ENCODE peak calls at places on chromosomes 13 and 19, in five cellular contexts. S is HepG2, E is A549, R is K562, O is GM12878. P is an unnamed sample. For H3K4me1, the result is how much of the 10 kb centered on the place peaks cover.

GRCh38 chr13:81395368-81395767 is 1054.4 kb upstream of the SPRY2 start:
- DNase-seq in S (no peak), E (no peak), R (peak), O (no peak), P (no peak)

GRCh38 chr13:28387740-28388501 is 107.0 kb downstream of the FLT1 start:
- DNase-seq in R (no peak), O (no peak), S (no peak), E (no peak), P (no peak)

GRCh38 chr19:6677495-6677894 is 7.5 kb upstream of the TNFSF14 start:
- DNase-seq in O (no peak), S (no peak), E (no peak), R (no peak), P (no peak)

GRCh38 chr13:106246817-106247216 is 288.6 kb downstream of the EFNB2 start:
- DNase-seq in E (no peak), S (no peak), O (no peak), R (no peak), P (no peak)

GRCh38 chr13:75661443-75661842 is 25.3 kb downstream of the LMO7 start:
- DNase-seq in O (no peak), E (no peak), S (no peak), R (no peak), P (no peak)

GRCh38 chr19:1057185-1057857 is 9.6 kb upstream of the ARHGAP45 start:
- DNase-seq in E (no peak), S (no peak), O (no peak), R (no peak), P (peak)

GRCh38 chr13:59112375-59112774 is 1051.4 kb downstream of the DIAPH3 start:
- DNase-seq in R (no peak), E (no peak), S (no peak), O (no peak), P (peak)

GRCh38 chr13:40444241-40444640 is 222.2 kb downstream of the FOXO1 start:
- DNase-seq in O (no peak), S (no peak), R (no peak), E (no peak), P (no peak)

GRCh38 chr13:45299194-45299593 is 41.8 kb downstream of the TPT1 start:
- DNase-seq in S (no peak), E (no peak), O (no peak), R (peak), P (peak)

GRCh38 chr13:111005364-111005763 is 90.5 kb upstream of the ANKRD10 start:
- DNase-seq in O (no peak), S (no peak), R (peak), E (peak), P (no peak)

GRCh38 chr19:36203293-36203692 is 11.2 kb downstream of the ZNF565 start:
- DNase-seq in S (no peak), O (no peak), E (no peak), R (no peak), P (no peak)

GRCh38 chr13:21872795-21873194 is 201.9 kb downstream of the FGF9 start:
- DNase-seq in R (no peak), O (no peak), S (no peak), E (no peak), P (no peak)
- TF ChIP-seq MYC in R (no peak), O (no peak), S (no peak), E (no peak), P (no peak)

DNA sequence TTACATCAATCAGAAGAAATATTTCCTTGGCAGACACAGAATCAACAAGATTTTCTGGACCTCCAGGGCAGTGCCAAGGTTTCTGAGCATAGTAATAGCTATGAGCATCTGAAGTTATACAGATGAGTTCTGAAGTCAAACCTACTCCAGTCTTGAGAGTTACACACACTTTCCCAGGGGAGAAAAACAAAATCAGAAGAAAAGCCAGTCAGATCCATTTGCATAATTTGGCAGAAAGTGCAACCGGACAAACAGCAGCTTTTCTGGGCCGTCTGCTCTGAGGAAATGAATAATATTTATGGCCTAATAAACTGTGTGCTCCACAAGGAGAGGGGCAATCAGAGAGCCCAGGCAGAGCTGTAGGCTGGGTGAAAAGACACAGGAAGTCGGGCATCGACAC is 93.1 kb downstream of the KL start:
- DNase-seq in E (no peak), O (no peak), R (no peak), S (no peak), P (no peak)
- H3K4me1 ChIP-seq in E (under half), O (half or more), R (under half), S (under half), P (under half)

GRCh38 chr13:23983671-23984070 is 86.4 kb upstream of the C1QTNF9B start:
- DNase-seq in O (no peak), E (no peak), R (no peak), S (no peak), P (no peak)
- TF ChIP-seq POLR2A in O (no peak), E (no peak), R (no peak), S (no peak), P (no peak)

DNA sequence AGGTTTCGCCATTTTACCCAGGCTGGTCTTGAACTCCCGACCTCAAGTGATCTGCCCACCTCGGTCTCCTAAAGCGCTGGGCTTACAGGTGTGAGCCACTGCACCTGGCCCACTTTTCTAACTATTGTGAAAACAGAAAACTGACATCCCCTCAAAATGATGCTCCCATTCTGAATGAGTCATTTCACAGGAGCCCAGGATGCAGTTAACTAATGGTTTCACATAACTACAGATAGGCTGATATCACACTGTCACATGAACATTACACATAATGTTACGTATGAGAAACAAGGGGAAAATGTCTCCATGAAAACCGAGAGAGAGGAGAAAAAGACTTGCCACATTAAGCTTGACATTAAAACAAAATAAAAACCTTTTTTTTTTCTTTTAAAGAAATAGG is 37.5 kb downstream of the N4BP2L2 start:
- DNase-seq in R (no peak), E (no peak), S (no peak), O (no peak), P (no peak)
- TF ChIP-seq MYC in R (no peak), E (no peak), S (no peak), O (no peak), P (no peak)

GRCh38 chr13:33185853-33186252 is 99.7 kb downstream of the STARD13 start:
- DNase-seq in S (no peak), E (no peak), R (no peak), O (no peak), P (peak)
- H3K4me1 ChIP-seq in S (under half), E (under half), R (under half), O (under half), P (under half)

GRCh38 chr19:12052571-12053169 is at the start of gene ZNF878:
- DNase-seq in E (no peak), S (peak), R (peak), O (peak), P (peak)
- TF ChIP-seq POLR2A in E (no peak), S (peak), R (peak), O (peak), P (peak)

GRCh38 chr13:50889317-50889716 is 20.3 kb upstream of the RNASEH2B start:
- DNase-seq in E (no peak), R (no peak), O (no peak), S (no peak), P (no peak)
- TF ChIP-seq MYC in E (no peak), R (no peak), O (no peak), S (no peak), P (no peak)